ENCODE peak calls at places on chromosomes 6 and 20, in four cellular contexts. One of them, this sample, is unnamed.
A peak's percentile ranks its signal among the peaks of the same experiment; 100 is the strongest.

GRCh38 chr6:150723857-150724256 is 124.2 kb downstream of the PLEKHG1 start:
- DNase-seq in HepG2: no peak
- DNase-seq in GM12878: no peak
- DNase-seq in H1: no peak
- DNase-seq in this sample: no peak

GRCh38 chr6:137214931-137215330 is 4.3 kb downstream of the IFNGR1 start:
- DNase-seq in HepG2: no peak
- DNase-seq in GM12878: no peak
- DNase-seq in H1: no peak
- DNase-seq in this sample: no peak

GRCh38 chr6:106085687-106085983 is 501 bp upstream of the PRDM1 start:
- DNase-seq in HepG2: no peak
- DNase-seq in GM12878: no peak
- DNase-seq in H1: no peak
- DNase-seq in this sample: no peak

GRCh38 chr6:35140991-35141720 is at the start of gene TCP11:
- DNase-seq in HepG2: no peak
- DNase-seq in GM12878: no peak
- DNase-seq in H1: no peak
- DNase-seq in this sample: no peak

GRCh38 chr20:8094415-8094818 is 37.6 kb upstream of the PLCB1 start:
- DNase-seq in HepG2: no peak
- DNase-seq in GM12878: no peak
- DNase-seq in H1: no peak
- DNase-seq in this sample: no peak

GRCh38 chr20:55961351-55962320 is 43.7 kb downstream of the CBLN4 start:
- DNase-seq in HepG2: no peak
- DNase-seq in GM12878: no peak
- DNase-seq in H1: no peak
- DNase-seq in this sample: no peak

GRCh38 chr20:63772781-63773520 is 33.4 kb downstream of the SLC2A4RG start:
- DNase-seq in HepG2: no peak
- DNase-seq in GM12878: no peak
- DNase-seq in H1: no peak
- DNase-seq in this sample: no peak

GRCh38 chr6:128323011-128323410 is 197.4 kb downstream of the PTPRK start:
- DNase-seq in HepG2: no peak
- DNase-seq in GM12878: no peak
- DNase-seq in H1: no peak
- DNase-seq in this sample: no peak

GRCh38 chr6:137297887-137298286 is 78.7 kb upstream of the IFNGR1 start:
- DNase-seq in HepG2: no peak
- DNase-seq in GM12878: no peak
- DNase-seq in H1: peak; percentile 82
- DNase-seq in this sample: peak; percentile 88

GRCh38 chr20:35316086-35316485 is 23.9 kb upstream of the FAM83C start:
- DNase-seq in HepG2: no peak
- DNase-seq in GM12878: no peak
- DNase-seq in H1: no peak
- DNase-seq in this sample: no peak

GRCh38 chr6:74087898-74088297 is 391.9 kb downstream of the CD109 start:
- DNase-seq in HepG2: no peak
- DNase-seq in GM12878: no peak
- DNase-seq in H1: no peak
- DNase-seq in this sample: no peak

GRCh38 chr6:149830731-149831379 is 33.3 kb downstream of the LRP11 start:
- DNase-seq in HepG2: no peak
- DNase-seq in GM12878: no peak
- DNase-seq in H1: no peak
- DNase-seq in this sample: no peak

GRCh38 chr6:47651505-47651944 is 46.9 kb upstream of the ADGRF4 start:
- DNase-seq in HepG2: no peak
- DNase-seq in GM12878: no peak
- DNase-seq in H1: no peak
- DNase-seq in this sample: no peak

GRCh38 chr20:6709865-6710595 is 57.5 kb upstream of the BMP2 start:
- DNase-seq in HepG2: peak; percentile 24
- DNase-seq in GM12878: no peak
- DNase-seq in H1: no peak
- DNase-seq in this sample: no peak

GRCh38 chr6:27866370-27867050 is 45.7 kb downstream of the OR2B2 start:
- DNase-seq in HepG2: peak; percentile 32
- DNase-seq in GM12878: peak; percentile 74
- DNase-seq in H1: no peak
- DNase-seq in this sample: no peak

DNA sequence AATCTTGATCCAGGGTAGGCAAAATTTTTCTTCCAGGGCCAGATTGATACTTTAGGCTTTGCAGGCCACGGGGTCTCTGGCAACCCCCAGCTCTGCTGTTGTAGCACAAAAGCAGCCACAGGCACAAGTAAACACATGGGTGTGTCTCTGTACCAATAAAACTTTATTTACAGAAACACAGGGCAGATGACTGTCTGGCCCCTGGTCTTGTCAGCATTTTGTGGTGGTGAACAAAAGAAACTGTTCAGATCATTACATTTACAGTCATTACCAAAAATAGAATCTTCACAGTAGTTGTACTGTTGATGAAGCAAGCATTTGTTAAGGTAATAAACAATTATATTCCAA is 45.0 kb upstream of the KIF25 start:
- DNase-seq in HepG2: no peak
- DNase-seq in GM12878: no peak
- DNase-seq in H1: no peak
- DNase-seq in this sample: no peak
- TF ChIP-seq SUZ12 in HepG2: no peak
- TF ChIP-seq SUZ12 in GM12878: no peak
- TF ChIP-seq SUZ12 in H1: no peak
- TF ChIP-seq SUZ12 in this sample: no peak

GRCh38 chr20:60242836-60243520 is 284.8 kb downstream of the CDH26 start:
- DNase-seq in HepG2: no peak
- DNase-seq in GM12878: no peak
- DNase-seq in H1: no peak
- DNase-seq in this sample: no peak
- TF ChIP-seq YY1 in HepG2: no peak
- TF ChIP-seq YY1 in GM12878: no peak
- TF ChIP-seq YY1 in H1: no peak
- TF ChIP-seq YY1 in this sample: no peak

DNA sequence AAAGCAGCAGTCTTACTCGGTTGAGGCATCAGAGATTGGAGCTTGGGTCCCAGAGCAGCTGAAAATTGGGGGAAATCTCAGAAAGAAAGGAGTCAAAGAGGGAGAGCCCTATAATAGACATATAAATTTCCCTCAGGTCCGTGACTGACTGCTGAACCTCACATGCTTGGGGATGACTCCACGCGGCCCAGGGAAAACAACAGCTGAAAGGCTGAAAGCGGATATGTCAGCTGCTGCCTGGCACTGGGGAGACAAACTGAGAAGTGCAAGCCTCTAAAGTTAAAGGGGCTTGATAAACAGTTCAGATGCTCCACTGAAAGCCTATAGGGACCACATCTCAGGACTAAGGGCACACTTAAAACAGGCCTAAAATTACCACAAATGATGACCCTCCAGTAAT is 255.9 kb upstream of the RIN2 start:
- DNase-seq in HepG2: no peak
- DNase-seq in GM12878: no peak
- DNase-seq in H1: no peak
- DNase-seq in this sample: no peak
- TF ChIP-seq SUZ12 in HepG2: no peak
- TF ChIP-seq SUZ12 in GM12878: no peak
- TF ChIP-seq SUZ12 in H1: no peak
- TF ChIP-seq SUZ12 in this sample: no peak

GRCh38 chr20:62133864-62134263 is 9.3 kb downstream of the PSMA7 start:
- DNase-seq in HepG2: no peak
- DNase-seq in GM12878: no peak
- DNase-seq in H1: no peak
- DNase-seq in this sample: no peak
- TF ChIP-seq YY1 in HepG2: no peak
- TF ChIP-seq YY1 in GM12878: no peak
- TF ChIP-seq YY1 in H1: no peak
- TF ChIP-seq YY1 in this sample: no peak

DNA sequence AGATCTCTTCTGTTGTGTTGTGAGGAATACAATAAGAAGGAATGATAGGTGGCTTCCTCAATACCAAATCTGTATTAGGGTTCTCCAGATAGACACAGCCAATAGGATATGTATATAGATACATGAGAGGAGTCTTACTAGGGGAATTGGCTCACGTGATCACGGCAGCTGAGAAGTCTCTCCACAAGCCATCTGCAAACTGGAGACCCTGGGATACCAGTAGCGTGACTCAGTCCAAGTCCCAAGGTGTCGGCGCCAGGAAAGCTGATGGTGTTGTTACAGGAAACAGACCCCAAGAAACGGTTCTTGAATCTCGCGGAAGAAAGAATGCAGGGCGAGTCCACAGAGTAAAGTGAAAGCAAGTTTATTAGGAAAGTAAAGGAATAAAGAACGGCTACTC is 61.4 kb downstream of the SYTL3 start:
- DNase-seq in HepG2: no peak
- DNase-seq in GM12878: no peak
- DNase-seq in H1: no peak
- DNase-seq in this sample: no peak
- TF ChIP-seq SUZ12 in HepG2: no peak
- TF ChIP-seq SUZ12 in GM12878: no peak
- TF ChIP-seq SUZ12 in H1: no peak
- TF ChIP-seq SUZ12 in this sample: no peak

GRCh38 chr20:47980336-47981177 is 195.3 kb upstream of the SULF2 start:
- DNase-seq in HepG2: no peak
- DNase-seq in GM12878: no peak
- DNase-seq in H1: no peak
- DNase-seq in this sample: no peak

GRCh38 chr20:47982574-47983360 is 197.5 kb upstream of the SULF2 start:
- DNase-seq in HepG2: no peak
- DNase-seq in GM12878: no peak
- DNase-seq in H1: no peak
- DNase-seq in this sample: no peak

GRCh38 chr20:47985092-47985850 is 200.0 kb upstream of the SULF2 start:
- DNase-seq in HepG2: no peak
- DNase-seq in GM12878: no peak
- DNase-seq in H1: no peak
- DNase-seq in this sample: no peak

GRCh38 chr20:47984437-47984836 is 199.2 kb upstream of the SULF2 start:
- DNase-seq in HepG2: no peak
- DNase-seq in GM12878: no peak
- DNase-seq in H1: no peak
- DNase-seq in this sample: no peak

DNA sequence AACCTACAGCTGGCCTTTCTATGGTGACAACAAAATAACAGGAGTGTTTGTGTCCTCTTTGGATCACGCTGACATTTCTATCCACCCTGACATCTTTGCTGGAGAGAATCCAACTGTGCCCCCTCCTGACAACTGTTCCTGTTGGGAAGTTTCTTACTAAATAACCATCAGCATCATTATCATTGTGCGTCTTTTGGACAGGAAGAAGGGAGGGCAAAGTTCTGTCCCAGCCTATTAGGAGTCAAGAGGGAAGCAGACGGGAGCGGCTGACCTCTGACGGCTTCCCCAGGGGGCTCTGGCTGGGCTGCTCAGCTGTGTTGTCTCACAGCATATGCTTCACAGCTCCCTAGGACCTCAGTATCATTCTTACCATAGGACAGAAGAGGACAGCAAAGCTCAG is 196.0 kb upstream of the SULF2 start:
- DNase-seq in HepG2: no peak
- DNase-seq in GM12878: no peak
- DNase-seq in H1: no peak
- DNase-seq in this sample: no peak
- TF ChIP-seq YY1 in HepG2: no peak
- TF ChIP-seq YY1 in GM12878: no peak
- TF ChIP-seq YY1 in H1: no peak
- TF ChIP-seq YY1 in this sample: no peak

DNA sequence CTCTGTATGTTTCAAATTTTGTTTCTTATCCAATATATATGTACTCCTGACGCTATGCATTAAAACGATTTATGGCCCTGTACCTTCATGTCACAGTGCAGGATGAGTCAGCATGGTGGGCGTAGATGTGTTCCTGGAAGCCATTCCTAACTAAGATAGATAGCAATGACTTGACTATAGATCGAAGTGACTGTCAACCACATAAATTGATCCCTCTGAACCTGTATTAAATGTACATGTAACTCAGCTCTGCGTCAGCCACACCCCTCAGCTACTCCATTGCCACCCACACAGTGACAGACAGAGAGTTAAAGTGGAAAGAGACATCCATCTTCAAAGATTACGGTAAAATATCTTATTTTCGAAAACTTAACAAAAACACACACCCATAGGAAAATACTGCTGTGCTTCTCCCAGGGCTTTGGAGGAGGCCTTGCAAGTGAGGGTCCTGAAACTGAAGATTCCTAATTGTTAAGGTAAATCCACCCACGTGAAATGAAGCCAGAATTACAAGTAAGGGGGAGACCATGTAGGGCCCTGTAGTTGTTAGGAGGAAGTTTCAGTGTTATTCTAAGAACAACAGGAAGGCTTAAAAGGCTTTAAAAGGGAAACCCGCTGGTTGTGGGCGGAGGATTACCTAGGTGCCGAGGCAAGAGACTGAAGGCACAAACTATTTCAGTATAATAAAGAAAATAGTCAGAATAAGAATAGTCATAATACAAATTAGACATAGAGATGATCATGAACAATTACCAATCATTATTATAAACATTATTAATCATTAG is 10.3 kb upstream of the RAD21L1 start:
- DNase-seq in HepG2: no peak
- DNase-seq in GM12878: no peak
- DNase-seq in H1: no peak
- DNase-seq in this sample: no peak
- TF ChIP-seq SUZ12 in HepG2: no peak
- TF ChIP-seq SUZ12 in GM12878: no peak
- TF ChIP-seq SUZ12 in H1: no peak
- TF ChIP-seq SUZ12 in this sample: no peak